ENCODE peak calls at places on chromosome 1, in six cellular contexts. H is endothelial cell of umbilical vein, B is GM12878, P is A549, G is K562, A is HepG2. Y is an unnamed sample.

GRCh38 chr1:236301080-236301957 is 19.6 kb upstream of the ERO1B start:
- DNase-seq in A (no peak), P (no peak), H (no peak), G (no peak), B (no peak), Y (no peak)

GRCh38 chr1:18907021-18907913 is 4.9 kb upstream of the ALDH4A1 start:
- DNase-seq in A (peak; percentile 40), B (no peak), G (peak; percentile 83), H (peak; percentile 79), P (peak; percentile 49), Y (peak; percentile 73)

GRCh38 chr1:53298163-53298685 is 29.6 kb downstream of the LRP8 start:
- DNase-seq in G (no peak), B (no peak), A (no peak), H (no peak), P (no peak), Y (peak; percentile 65)

GRCh38 chr1:228003461-228004330 is 3.1 kb upstream of the WNT3A start:
- DNase-seq in P (no peak), B (no peak), H (no peak), G (no peak), A (no peak), Y (no peak)

GRCh38 chr1:205936846-205937707 is 6.2 kb downstream of the SLC26A9 start:
- DNase-seq in P (peak; percentile 52), H (peak; percentile 32), B (no peak), A (peak; percentile 63), G (no peak), Y (no peak)

GRCh38 chr1:70717656-70718055 is 306.6 kb downstream of the CTH start:
- DNase-seq in B (no peak), A (no peak), P (no peak), G (no peak), H (no peak), Y (no peak)

GRCh38 chr1:160954158-160955104 is at the start of gene ITLN2:
- DNase-seq in G (peak; percentile 74), A (peak; percentile 67), P (peak; percentile 69), B (peak; percentile 16), H (no peak), Y (peak; percentile 73)

GRCh38 chr1:33332881-33333280 is 12.0 kb upstream of the A3GALT2 start:
- DNase-seq in B (no peak), P (no peak), A (no peak), G (no peak), H (no peak), Y (no peak)

GRCh38 chr1:2232916-2233438 is 4.9 kb downstream of the SKI start:
- DNase-seq in G (peak; percentile 75), H (peak; percentile 25), P (no peak), A (no peak), B (no peak), Y (no peak)

GRCh38 chr1:171217658-171218443 is 30.4 kb upstream of the FMO1 start:
- DNase-seq in A (no peak), B (no peak), H (no peak), P (no peak), G (no peak), Y (no peak)

GRCh38 chr1:1622578-1623094 is 7.3 kb downstream of the MIB2 start:
- DNase-seq in G (no peak), H (no peak), B (no peak), A (no peak), P (no peak), Y (no peak)

GRCh38 chr1:16162163-16162822 is 6.4 kb upstream of the EPHA2 start:
- DNase-seq in G (peak; percentile 93), A (no peak), P (no peak), B (no peak), H (no peak), Y (no peak)

GRCh38 chr1:242784807-242785206 is 260.3 kb upstream of the PLD5 start:
- DNase-seq in B (no peak), A (no peak), G (no peak), P (no peak), H (no peak), Y (no peak)

GRCh38 chr1:184504695-184505338 is 118.0 kb downstream of the C1orf21 start:
- DNase-seq in A (no peak), G (no peak), B (no peak), H (no peak), P (no peak), Y (no peak)

GRCh38 chr1:42817440-42817767 is 207 bp upstream of the SVBP start:
- DNase-seq in B (no peak), G (no peak), H (no peak), P (no peak), A (peak; percentile 6), Y (no peak)

GRCh38 chr1:43570307-43570706 is 39.6 kb downstream of the PTPRF start:
- DNase-seq in G (no peak), H (no peak), A (no peak), P (no peak), B (no peak), Y (no peak)

GRCh38 chr1:198788561-198789064 is 149.8 kb downstream of the PTPRC start:
- DNase-seq in G (peak; percentile 15), P (no peak), A (no peak), B (no peak), H (peak; percentile 66), Y (peak; percentile 49)

GRCh38 chr1:225460021-225460736 is 32.3 kb upstream of the LBR start:
- DNase-seq in B (no peak), P (no peak), H (no peak), G (no peak), A (no peak), Y (peak; percentile 25)

GRCh38 chr1:82778612-82779011 is 977.9 kb downstream of the ADGRL2 start:
- DNase-seq in H (peak; percentile 17), B (no peak), P (peak; percentile 16), A (no peak), G (no peak), Y (peak; percentile 11)

GRCh38 chr1:186404454-186405051 is 28.9 kb downstream of the ODR4 start:
- DNase-seq in P (peak; percentile 61), G (peak; percentile 69), A (peak; percentile 27), H (peak; percentile 89), B (no peak), Y (peak; percentile 48)

GRCh38 chr1:245863566-245864184 is 643.4 kb downstream of the SMYD3 start:
- DNase-seq in H (no peak), G (no peak), P (no peak), B (no peak), A (no peak), Y (no peak)

GRCh38 chr1:151156515-151156819 is at the start of gene TNFAIP8L2:
- DNase-seq in B (peak; percentile 32), G (peak; percentile 56), P (no peak), A (no peak), H (no peak), Y (peak; percentile 86)

GRCh38 chr1:28601696-28602095 is 9.6 kb downstream of the RAB42 start:
- DNase-seq in P (no peak), B (no peak), A (no peak), G (no peak), H (peak; percentile 39), Y (no peak)

GRCh38 chr1:67019600-67020136 is 34.3 kb downstream of the SLC35D1 start:
- DNase-seq in A (no peak), G (no peak), P (no peak), H (peak; percentile 87), B (no peak), Y (no peak)

GRCh38 chr1:34108711-34109110 is 56.3 kb downstream of the CSMD2 start:
- DNase-seq in P (no peak), H (no peak), B (no peak), G (no peak), A (no peak), Y (no peak)

GRCh38 chr1:242431786-242432185 is 92.7 kb downstream of the PLD5 start:
- DNase-seq in B (no peak), P (no peak), H (no peak), A (no peak), G (no peak), Y (no peak)

GRCh38 chr1:225426395-225427248 is 1.2 kb downstream of the LBR start:
- DNase-seq in P (peak; percentile 30), B (no peak), G (peak; percentile 52), A (no peak), H (peak; percentile 50), Y (peak; percentile 70)

DNA sequence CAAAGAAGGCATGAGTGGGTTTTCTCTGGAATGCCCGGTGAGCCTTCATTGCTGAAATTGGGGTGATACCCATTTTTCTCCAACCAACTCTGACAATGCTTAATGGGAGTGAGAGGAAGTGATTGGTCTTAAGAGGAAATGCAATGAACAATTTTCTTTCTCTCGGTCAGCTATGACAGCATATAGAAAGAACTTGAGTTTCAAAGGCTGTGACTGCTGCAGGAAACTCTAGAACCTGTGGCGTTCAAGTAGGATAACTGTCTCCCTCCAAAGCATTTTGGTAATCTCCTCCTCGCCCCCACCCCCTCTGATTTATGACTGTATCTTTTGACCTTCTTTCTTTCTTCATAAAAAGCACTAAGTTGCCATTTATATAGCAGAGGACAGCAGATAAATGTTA is 155.9 kb downstream of the LYPLAL1 start:
- DNase-seq in P (no peak), A (no peak), H (peak; percentile 78), B (no peak), G (no peak), Y (no peak)
- TF ChIP-seq MYC in P (no peak), A (no peak), H (no peak), B (no peak), G (no peak), Y (no peak)

DNA sequence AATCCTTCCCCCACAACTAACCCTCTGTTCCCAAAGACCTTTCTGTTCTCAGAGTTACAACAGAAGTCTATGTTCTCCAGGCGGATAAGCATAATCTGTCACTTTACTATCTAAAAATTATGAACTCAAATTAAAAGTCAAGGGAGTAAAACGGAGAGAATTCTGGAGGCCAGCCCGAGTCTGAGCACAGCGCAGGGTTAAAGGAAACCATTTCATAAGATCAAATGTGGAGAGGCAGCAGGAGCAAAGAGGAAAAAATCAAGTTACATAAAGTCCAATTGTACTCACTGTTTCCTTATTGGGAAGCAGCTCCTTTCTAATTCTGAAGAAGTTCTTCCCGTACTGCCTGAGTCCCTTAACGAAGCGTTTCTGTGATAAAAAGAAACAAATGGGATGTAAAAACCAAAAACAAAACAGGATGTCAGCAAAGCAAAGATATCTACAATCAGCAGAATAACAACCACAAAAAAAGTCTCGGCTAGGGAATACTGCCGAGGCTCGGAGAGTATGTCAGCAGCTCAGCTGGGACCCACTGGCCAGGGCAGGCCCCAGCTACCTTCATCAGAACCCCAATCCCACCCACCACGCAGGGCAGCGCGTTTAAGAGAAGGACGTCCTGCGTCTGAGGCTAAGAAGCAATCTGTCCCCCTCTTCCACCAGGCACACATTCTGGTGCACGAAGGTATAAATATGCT is 104.7 kb downstream of the SLC45A1 start:
- DNase-seq in P (no peak), B (no peak), G (peak; percentile 51), H (peak; percentile 70), A (no peak), Y (no peak)
- TF ChIP-seq POLR2A in P (no peak), B (no peak), G (no peak), H (peak; percentile 26), A (no peak), Y (no peak)

GRCh38 chr1:239987103-239987745 is 104.5 kb upstream of the FMN2 start:
- DNase-seq in H (peak; percentile 24), B (no peak), A (peak; percentile 28), P (peak; percentile 67), G (peak; percentile 55), Y (peak; percentile 36)
- TF ChIP-seq CTCF in H (peak; percentile 49), B (peak; percentile 50), A (peak; percentile 28), P (peak; percentile 88), G (peak; percentile 39), Y (peak; percentile 46)

DNA sequence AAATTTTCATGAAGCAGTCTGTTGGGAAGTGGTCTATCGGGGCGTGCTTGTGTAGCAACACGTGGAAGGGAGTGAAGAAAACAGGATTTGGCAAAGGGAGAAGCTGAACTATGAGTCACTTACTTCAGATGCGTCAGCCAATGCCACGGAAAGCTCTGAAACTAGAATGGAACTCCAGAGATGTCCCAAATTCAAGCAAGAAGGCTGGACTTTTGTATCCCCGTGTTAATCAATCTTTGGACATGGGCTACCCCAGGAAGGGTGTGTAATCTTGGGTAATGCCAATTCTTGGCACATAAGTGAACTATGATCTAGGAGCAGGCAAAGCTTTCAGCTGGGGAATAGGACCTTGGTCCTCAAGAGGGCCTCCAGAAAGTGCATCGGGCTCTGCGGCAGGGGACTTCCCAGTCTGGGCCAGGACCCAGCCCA is 102.6 kb downstream of the ADSS2 start:
- DNase-seq in A (no peak), G (no peak), H (peak; percentile 92), P (peak; percentile 52), B (no peak), Y (no peak)
- TF ChIP-seq MYC in A (no peak), G (no peak), H (peak; percentile 81), P (peak; percentile 25), B (no peak), Y (no peak)

Y was measured in NB4.